ENCODE peak calls at places on chromosomes 4 and X, in seven cellular contexts. J is Daoy; A is coronary artery; M is memory B cell; H is stimulated activated naive B cell treated with anti-CD40 and anti-IgM and Interleukin-4, amounts not matched to agents 10 μg/mL and 1 μg/mL and 100 μg/mL, for 72 hours; S is fibroblast of lung; T is HTR-8/SVneo. W is an unnamed sample.

GRCh38 chrX:67635424-67635823 is 91.6 kb downstream of the AR start:
- DNase-seq in H (no peak), A (no peak), M (no peak), T (no peak), S (no peak), J (no peak), W (no peak)

GRCh38 chr4:48767055-48767454 is 13.0 kb downstream of the FRYL start:
- DNase-seq in A (no peak), M (no peak), T (no peak), S (no peak), J (no peak), H (no peak), W (no peak)

GRCh38 chr4:160142579-160142978 is 1039.7 kb downstream of the RAPGEF2 start:
- DNase-seq in T (no peak), A (no peak), S (no peak), H (peak), J (no peak), M (no peak), W (no peak)

GRCh38 chr4:146654648-146654975 is 15.9 kb downstream of the POU4F2 start:
- DNase-seq in J (no peak), H (no peak), S (no peak), T (no peak), M (no peak), A (no peak), W (no peak)

GRCh38 chr4:105280338-105280809 is 133.7 kb downstream of the TET2 start:
- DNase-seq in S (peak), J (peak), T (no peak), H (no peak), A (no peak), M (no peak), W (peak)

GRCh38 chr4:40264497-40264896 is 67.7 kb downstream of the RHOH start:
- DNase-seq in J (peak), T (no peak), H (no peak), M (no peak), A (no peak), S (peak), W (peak)

GRCh38 chr4:102564399-102564921 is 63.3 kb downstream of the NFKB1 start:
- DNase-seq in M (peak), S (peak), J (peak), A (no peak), H (peak), T (no peak), W (peak)

GRCh38 chr4:93710101-93710846 is 118.3 kb upstream of the ATOH1 start:
- DNase-seq in M (no peak), A (no peak), H (no peak), S (no peak), T (no peak), J (peak), W (no peak)

GRCh38 chr4:156838761-156839160 is 132.8 kb downstream of the PDGFC start:
- DNase-seq in M (no peak), S (peak), J (no peak), T (no peak), A (no peak), H (no peak), W (peak)

GRCh38 chr4:140150636-140150885 is 3.4 kb downstream of the MAML3 start:
- DNase-seq in J (no peak), S (no peak), T (no peak), A (no peak), H (no peak), M (no peak), W (no peak)

GRCh38 chr4:11741190-11741652 is 312.5 kb upstream of the HS3ST1 start:
- DNase-seq in S (peak), H (no peak), M (no peak), J (no peak), T (no peak), A (no peak), W (no peak)

GRCh38 chrX:54182864-54183613 is at the start of gene FAM120C:
- DNase-seq in S (peak), T (peak), J (peak), H (peak), A (peak), M (peak), W (peak)

GRCh38 chr4:111689214-111689613 is 456.0 kb upstream of the FAM241A start:
- DNase-seq in H (no peak), S (peak), M (no peak), A (no peak), T (peak), J (no peak), W (peak)

GRCh38 chrX:154596290-154596929 is 11.5 kb downstream of the CTAG1A start:
- DNase-seq in T (peak), J (peak), A (peak), M (no peak), S (peak), H (no peak), W (peak)

W was measured in fibroblast of pulmonary artery.